ENCODE peak calls at places on chromosomes 4 and X, in seven cellular contexts. M is A673; V is right cardiac atrium; E is SK-N-SH; B is aorta; Y is CD8-positive, alpha-beta memory T cell; G is heart right ventricle. J is an unnamed sample.

GRCh38 chr4:147678796-147679549 is 5.0 kb downstream of the PRMT9 start:
- DNase-seq in B (no peak), V (no peak), G (no peak), M (peak; percentile 17), Y (no peak), E (no peak), J (no peak)

GRCh38 chr4:137968956-137969709 is 273.0 kb downstream of the SLC7A11 start:
- DNase-seq in M (no peak), Y (no peak), B (no peak), V (no peak), G (no peak), E (no peak), J (no peak)

GRCh38 chr4:6767725-6768538 is 14.6 kb upstream of the KIAA0232 start:
- DNase-seq in M (no peak), Y (no peak), V (no peak), B (no peak), G (no peak), E (no peak), J (no peak)

GRCh38 chr4:140188975-140189374 is 35.0 kb upstream of the MAML3 start:
- DNase-seq in G (no peak), B (no peak), Y (no peak), V (peak; percentile 34), M (peak; percentile 79), E (no peak), J (peak; percentile 38)

GRCh38 chr4:163137581-163137980 is 29.1 kb downstream of the NAF1 start:
- DNase-seq in G (no peak), E (no peak), M (no peak), V (no peak), Y (no peak), B (no peak), J (no peak)

GRCh38 chr4:156195914-156196313 is 242.2 kb upstream of the CTSO start:
- DNase-seq in M (no peak), G (no peak), E (no peak), B (no peak), Y (no peak), V (no peak), J (no peak)

GRCh38 chr4:10521386-10521785 is 64.2 kb upstream of the ZNF518B start:
- DNase-seq in G (no peak), E (no peak), Y (no peak), V (no peak), M (no peak), B (no peak), J (no peak)

GRCh38 chrX:115946059-115946458 is 224.5 kb upstream of the AGTR2 start:
- DNase-seq in G (no peak), V (no peak), Y (no peak), E (no peak), M (no peak), B (peak; percentile 68), J (no peak)

GRCh38 chr4:124288706-124289486 is 423.6 kb downstream of the ANKRD50 start:
- DNase-seq in E (no peak), Y (no peak), G (no peak), B (no peak), M (no peak), V (no peak), J (no peak)

GRCh38 chr4:85116008-85116407 is 149.5 kb upstream of the WDFY3 start:
- DNase-seq in Y (no peak), B (no peak), V (no peak), M (no peak), E (no peak), G (no peak), J (no peak)

GRCh38 chr4:67332627-67333026 is 212.7 kb downstream of the CENPC start:
- DNase-seq in M (no peak), Y (no peak), V (no peak), E (peak; percentile 1), G (no peak), B (no peak), J (peak; percentile 11)

GRCh38 chr4:58138786-58139185 is 1028.6 kb upstream of the IGFBP7 start:
- DNase-seq in M (no peak), V (no peak), G (no peak), Y (no peak), B (no peak), E (peak; percentile 26), J (no peak)

GRCh38 chrX:140799216-140799615 is 89.7 kb downstream of the LINC00632 start:
- DNase-seq in E (no peak), G (no peak), B (no peak), M (no peak), V (no peak), Y (no peak), J (peak; percentile 17)

GRCh38 chrX:72060196-72060974 is 71.3 kb downstream of the RTL5 start:
- DNase-seq in B (peak; percentile 80), V (peak; percentile 37), Y (no peak), M (peak; percentile 20), G (no peak), E (peak; percentile 68), J (no peak)

GRCh38 chr4:185550933-185551332 is 15.6 kb upstream of the PDLIM3 start:
- DNase-seq in V (no peak), G (no peak), B (no peak), Y (no peak), M (no peak), E (no peak), J (no peak)

GRCh38 chrX:333611-334311 is 15.2 kb upstream of the GTPBP6 start:
- DNase-seq in G (no peak), B (peak; percentile 68), V (peak; percentile 12), M (no peak), E (no peak), Y (peak; percentile 42), J (no peak)

GRCh38 chrX:48893556-48894348 is 3.8 kb downstream of the TIMM17B start:
- DNase-seq in E (no peak), V (no peak), Y (no peak), M (no peak), B (peak; percentile 59), G (no peak), J (no peak)

DNA sequence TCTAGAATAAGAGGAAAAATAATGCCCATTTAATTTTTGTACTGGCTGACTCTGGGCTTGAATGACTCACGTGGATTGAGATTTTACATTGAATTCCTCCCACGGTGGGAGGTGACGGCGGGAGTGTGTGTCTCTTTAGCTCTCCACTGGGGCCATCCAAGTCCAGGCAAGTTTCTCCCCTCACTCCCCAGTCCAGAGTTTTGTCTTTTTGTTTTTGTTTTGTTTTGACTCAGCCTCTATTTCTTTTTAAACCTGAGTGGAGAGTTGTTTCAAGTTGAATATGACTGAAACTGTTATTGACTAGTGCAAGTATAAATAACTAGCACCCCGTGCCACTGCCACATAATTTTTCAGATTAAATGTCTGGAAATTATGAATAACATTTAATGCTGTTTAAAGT is 13.6 kb downstream of the CHST7 start:
- DNase-seq in V (no peak), Y (no peak), G (no peak), M (peak; percentile 41), E (no peak), B (no peak), J (peak; percentile 76)
- H3K4me1 ChIP-seq in V (peaks cover 8% of the 10 kb centered on the region), Y (peaks cover 25% of the 10 kb centered on the region), G (peaks cover 7% of the 10 kb centered on the region), M (peaks cover 46% of the 10 kb centered on the region), E (no peaks in the 10 kb centered on the region), B (no peaks in the 10 kb centered on the region), J (peaks cover 39% of the 10 kb centered on the region)

GRCh38 chr4:73803213-73803612 is 33.3 kb upstream of the CXCL6 start:
- DNase-seq in G (no peak), M (no peak), B (no peak), Y (no peak), E (no peak), V (no peak), J (no peak)

GRCh38 chr4:73798842-73799241 is 37.6 kb upstream of the CXCL6 start:
- DNase-seq in V (no peak), M (no peak), G (no peak), Y (no peak), E (no peak), B (no peak), J (no peak)

GRCh38 chr4:73801692-73802091 is 34.8 kb upstream of the CXCL6 start:
- DNase-seq in G (no peak), B (no peak), M (no peak), V (no peak), E (no peak), Y (no peak), J (no peak)

GRCh38 chr4:73800206-73800605 is 36.3 kb upstream of the CXCL6 start:
- DNase-seq in M (no peak), V (no peak), Y (no peak), B (no peak), G (no peak), E (no peak), J (no peak)
- H3K9me3 ChIP-seq in M (no peaks in the 10 kb centered on the region), V (no peaks in the 10 kb centered on the region), Y (no peaks in the 10 kb centered on the region), B (peaks cover 3% of the 10 kb centered on the region), G (no peaks in the 10 kb centered on the region), E (no peaks in the 10 kb centered on the region), J (no peaks in the 10 kb centered on the region)

DNA sequence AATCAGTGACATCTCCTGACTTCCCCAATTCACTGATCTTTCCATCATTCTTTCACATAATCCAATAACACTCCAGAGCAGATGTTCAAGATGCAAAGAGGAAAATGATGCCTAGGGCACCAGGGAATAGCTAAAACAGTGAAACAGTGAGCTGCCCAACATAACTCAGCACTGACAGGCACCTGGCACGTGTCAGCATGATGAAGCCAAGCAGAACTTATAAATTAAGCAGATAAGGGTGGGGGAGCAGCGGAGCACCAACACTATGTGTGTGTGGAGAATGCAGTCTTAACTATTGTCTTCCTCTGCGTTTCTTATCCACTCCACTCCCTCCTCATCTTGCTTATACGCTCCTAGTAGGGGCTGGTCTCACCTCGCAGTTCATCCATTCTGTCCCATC is 89.4 kb downstream of the AMMECR1 start:
- DNase-seq in B (no peak), E (peak; percentile 48), G (no peak), Y (no peak), V (no peak), M (peak; percentile 36), J (no peak)
- H3K4me1 ChIP-seq in B (no peaks in the 10 kb centered on the region), E (peaks cover 13% of the 10 kb centered on the region), G (no peaks in the 10 kb centered on the region), Y (peaks cover 8% of the 10 kb centered on the region), V (no peaks in the 10 kb centered on the region), M (peaks cover 26% of the 10 kb centered on the region), J (peaks cover 6% of the 10 kb centered on the region)

DNA sequence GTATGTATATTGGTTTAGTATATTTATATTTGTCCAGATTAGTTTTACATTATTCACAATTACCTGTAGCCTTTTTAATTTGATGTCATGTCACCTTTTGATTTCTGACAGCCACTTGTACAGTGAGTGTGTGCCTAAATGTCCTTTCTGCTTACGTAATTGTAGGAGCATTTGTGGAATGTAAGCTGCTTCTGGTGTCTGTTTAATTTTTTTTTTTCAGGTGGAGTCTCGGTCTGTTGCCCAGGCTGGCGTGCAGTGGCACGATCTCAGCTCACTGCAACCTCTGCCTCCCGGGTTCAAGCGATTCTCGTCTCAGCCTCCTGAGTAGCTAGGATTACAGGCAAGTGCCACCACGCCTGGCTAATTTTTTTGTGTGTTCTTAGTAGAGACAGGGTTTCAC is 91.2 kb upstream of the XAGE2 start:
- DNase-seq in E (no peak), M (no peak), B (no peak), V (no peak), Y (no peak), G (no peak), J (no peak)
- H3K9me3 ChIP-seq in E (no peaks in the 10 kb centered on the region), M (peaks cover 14% of the 10 kb centered on the region), B (no peaks in the 10 kb centered on the region), V (no peaks in the 10 kb centered on the region), Y (no peaks in the 10 kb centered on the region), G (no peaks in the 10 kb centered on the region), J (no peaks in the 10 kb centered on the region)

GRCh38 chr4:107850438-107850837 is 25.7 kb downstream of the SGMS2 start:
- DNase-seq in G (no peak), Y (no peak), M (no peak), E (no peak), B (no peak), V (no peak), J (no peak)

GRCh38 chr4:107843394-107843793 is 18.7 kb downstream of the SGMS2 start:
- DNase-seq in G (no peak), E (no peak), Y (no peak), V (no peak), M (no peak), B (no peak), J (no peak)

GRCh38 chr4:107845721-107846120 is 21.0 kb downstream of the SGMS2 start:
- DNase-seq in E (no peak), M (peak; percentile 11), B (no peak), V (no peak), Y (no peak), G (no peak), J (no peak)
- H3K4me1 ChIP-seq in E (no peaks in the 10 kb centered on the region), M (no peaks in the 10 kb centered on the region), B (no peaks in the 10 kb centered on the region), V (peaks cover 2% of the 10 kb centered on the region), Y (no peaks in the 10 kb centered on the region), G (no peaks in the 10 kb centered on the region), J (peaks cover 6% of the 10 kb centered on the region)